ENCODE peak calls at places on chromosomes 3 and 15, in four cellular contexts. S is cardiac fibroblast, D is GM12878, Q is left lung. A is an unnamed sample.

GRCh38 chr15:51965691-51966090 is 5.9 kb downstream of the LEO1 start:
- DNase-seq in Q (no peak), S (no peak), D (no peak), A (no peak)

GRCh38 chr3:86976206-86976605 is 14.7 kb downstream of the VGLL3 start:
- DNase-seq in S (no peak), D (no peak), Q (no peak), A (no peak)

GRCh38 chr3:20683912-20684311 is 497.9 kb upstream of the SGO1 start:
- DNase-seq in Q (no peak), S (peak; percentile 77), D (no peak), A (peak; percentile 60)

GRCh38 chr3:124664804-124665203 is 65.4 kb upstream of the UMPS start:
- DNase-seq in S (no peak), D (no peak), Q (no peak), A (no peak)

GRCh38 chr3:67518196-67518595 is 136.2 kb downstream of the SUCLG2 start:
- DNase-seq in S (no peak), D (no peak), Q (no peak), A (no peak)

GRCh38 chr3:105899528-105899927 is 30.7 kb upstream of the CBLB start:
- DNase-seq in D (no peak), S (peak; percentile 72), Q (no peak), A (peak; percentile 64)

GRCh38 chr3:108861401-108861800 is 38.8 kb downstream of the TRAT1 start:
- DNase-seq in D (no peak), S (no peak), Q (no peak), A (no peak)

GRCh38 chr3:111924283-111924682 is 54.5 kb upstream of the ABHD10 start:
- DNase-seq in D (no peak), Q (no peak), S (peak; percentile 34), A (no peak)

GRCh38 chr3:197789309-197789708 is 1.7 kb upstream of the LRCH3 start:
- DNase-seq in D (no peak), Q (no peak), S (no peak), A (no peak)

GRCh38 chr15:68262514-68263356 is 14.8 kb upstream of the FEM1B start:
- DNase-seq in D (no peak), Q (no peak), S (no peak), A (no peak)

GRCh38 chr15:84387086-84387485 is 151.5 kb downstream of the GOLGA6L4 start:
- DNase-seq in D (no peak), S (no peak), Q (peak; percentile 17), A (no peak)

GRCh38 chr3:171407746-171408145 is 52.5 kb downstream of the TNIK start:
- DNase-seq in S (peak; percentile 42), Q (no peak), D (no peak), A (peak; percentile 78)

GRCh38 chr3:197186887-197187588 is 111.4 kb downstream of the DLG1 start:
- DNase-seq in D (peak; percentile 40), Q (no peak), S (peak; percentile 76), A (peak; percentile 82)

GRCh38 chr3:188404124-188404523 is 250.2 kb downstream of the LPP start:
- DNase-seq in Q (no peak), D (no peak), S (no peak), A (no peak)

GRCh38 chr3:27423463-27423862 is 54.3 kb upstream of the NEK10 start:
- DNase-seq in S (peak; percentile 41), Q (no peak), D (no peak), A (peak; percentile 83)

GRCh38 chr15:42734076-42734672 is 2.8 kb downstream of the CDAN1 start:
- DNase-seq in S (no peak), Q (peak; percentile 20), D (no peak), A (no peak)

GRCh38 chr3:43152649-43153048 is 46.8 kb upstream of the POMGNT2 start:
- DNase-seq in Q (no peak), S (peak; percentile 56), D (no peak), A (peak; percentile 16)

GRCh38 chr15:75112278-75112847 is 89.0 kb downstream of the PPCDC start:
- DNase-seq in S (peak; percentile 42), Q (no peak), D (no peak), A (no peak)

GRCh38 chr3:189766416-189766815 is 135.2 kb downstream of the TP63 start:
- DNase-seq in D (no peak), Q (no peak), S (no peak), A (peak; percentile 7)

GRCh38 chr3:169387751-169388696 is 275.5 kb downstream of the MECOM start:
- DNase-seq in D (no peak), S (peak; percentile 75), Q (peak; percentile 41), A (peak; percentile 4)

GRCh38 chr15:43974852-43975251 is 148.1 kb downstream of the WDR76 start:
- DNase-seq in Q (no peak), S (no peak), D (peak; percentile 57), A (no peak)

GRCh38 chr15:66748320-66748779 is 46.3 kb downstream of the SMAD6 start:
- DNase-seq in Q (peak; percentile 10), D (no peak), S (peak; percentile 64), A (peak; percentile 90)

GRCh38 chr3:120224249-120224648 is 60.8 kb downstream of the GPR156 start:
- DNase-seq in Q (no peak), S (no peak), D (no peak), A (no peak)

GRCh38 chr15:90075420-90076289 is 26.6 kb downstream of the IDH2 start:
- DNase-seq in S (no peak), D (no peak), Q (no peak), A (no peak)

GRCh38 chr3:183377307-183377959 is 51.0 kb downstream of the MCF2L2 start:
- DNase-seq in Q (no peak), S (no peak), D (no peak), A (no peak)

GRCh38 chr3:151265866-151266265 is 12.5 kb downstream of the P2RY14 start:
- DNase-seq in S (no peak), Q (peak; percentile 53), D (peak; percentile 69), A (no peak)

GRCh38 chr15:59353994-59354951 is 18.4 kb downstream of the MYO1E start:
- DNase-seq in Q (no peak), D (no peak), S (no peak), A (no peak)

GRCh38 chr3:188153498-188153948 is 434 bp upstream of the LPP start:
- DNase-seq in Q (peak; percentile 87), D (no peak), S (peak; percentile 96), A (peak; percentile 94)

GRCh38 chr3:148816427-148816826 is 11.2 kb upstream of the CPB1 start:
- DNase-seq in D (no peak), S (no peak), Q (no peak), A (no peak)

GRCh38 chr15:52419494-52419893 is 109.2 kb downstream of the MYO5A start:
- DNase-seq in D (no peak), Q (no peak), S (no peak), A (no peak)

DNA sequence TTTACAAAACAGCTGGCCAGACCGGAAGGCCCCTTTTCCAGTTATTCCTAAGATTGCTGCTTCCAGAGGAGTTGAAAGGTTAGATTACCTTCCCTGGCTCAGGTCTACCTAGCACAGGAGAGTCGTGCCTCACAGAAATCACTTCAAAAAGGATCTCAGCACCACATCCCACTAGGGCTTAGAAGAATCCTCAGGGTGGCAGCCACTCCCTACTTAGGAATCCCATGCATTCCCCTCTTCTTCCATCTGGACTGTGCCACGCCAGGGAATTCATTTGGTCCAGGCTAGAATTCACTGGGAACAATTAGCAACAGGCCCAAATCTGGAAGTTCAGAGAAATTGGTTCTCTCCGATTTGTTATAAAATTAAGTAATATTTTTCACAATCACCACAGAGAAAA is 226.4 kb upstream of the IL12A start:
- DNase-seq in S (no peak), D (no peak), Q (no peak), A (no peak)
- H3K4me3 ChIP-seq in S (no peak overlapping the region), D (no peak overlapping the region), Q (peak overlapping the region; percentile 60), A (no peak overlapping the region)

DNA sequence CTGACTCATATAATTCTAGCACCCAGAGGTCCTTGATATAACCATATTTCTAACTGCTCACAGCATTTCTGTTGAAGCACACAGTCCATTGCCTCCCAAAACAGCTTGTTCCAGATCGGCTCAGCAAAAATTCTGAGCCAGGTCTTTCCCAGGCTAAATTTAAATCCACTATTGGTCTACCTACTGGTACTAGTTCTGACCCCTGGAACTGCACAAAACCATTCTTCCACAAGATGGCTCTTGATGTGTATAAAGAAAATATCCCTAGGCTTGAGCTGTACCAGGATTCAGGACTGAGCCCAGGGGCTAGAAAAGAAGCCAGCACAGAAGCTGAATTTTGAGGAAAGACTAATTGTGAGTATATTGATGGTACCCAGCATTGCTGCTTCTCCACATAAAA is 75.4 kb upstream of the ABHD17C start:
- DNase-seq in Q (no peak), D (no peak), S (peak; percentile 72), A (peak; percentile 73)
- TF ChIP-seq CTCF in Q (no peak), D (no peak), S (no peak), A (peak; percentile 56)

GRCh38 chr15:48281674-48282073 is 49.6 kb upstream of the DUT start:
- DNase-seq in Q (no peak), D (no peak), S (no peak), A (no peak)

GRCh38 chr15:48283361-48284157 is 47.7 kb upstream of the DUT start:
- DNase-seq in D (no peak), Q (no peak), S (peak; percentile 20), A (peak; percentile 77)

GRCh38 chr15:48285329-48286214 is 45.7 kb upstream of the DUT start:
- DNase-seq in D (peak; percentile 38), S (peak; percentile 83), Q (no peak), A (peak; percentile 96)

GRCh38 chr15:48279608-48280007 is 51.6 kb upstream of the DUT start:
- DNase-seq in S (no peak), D (no peak), Q (no peak), A (no peak)

DNA sequence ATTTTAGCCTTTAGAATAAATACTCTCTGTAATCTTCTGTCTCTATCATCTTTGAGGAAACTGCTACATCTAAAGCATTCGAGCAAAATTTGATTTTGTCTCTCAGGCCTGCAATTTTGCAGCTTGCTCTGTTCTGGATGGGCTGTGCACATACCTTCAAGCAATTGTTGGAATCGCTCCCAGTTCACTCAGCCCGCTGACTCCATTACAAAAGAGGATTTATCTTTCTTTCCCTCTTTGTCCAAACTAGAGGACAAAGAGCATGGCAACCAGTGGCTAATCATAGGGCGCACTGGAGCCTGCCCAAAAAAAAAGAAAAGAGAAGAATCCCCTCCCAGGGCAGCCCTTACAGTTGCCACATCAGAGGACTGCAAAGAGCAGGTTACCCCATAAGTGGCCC is 49.0 kb upstream of the DUT start:
- DNase-seq in S (peak; percentile 28), D (no peak), Q (no peak), A (peak; percentile 66)
- H3K4me3 ChIP-seq in S (no peak overlapping the region), D (no peak overlapping the region), Q (no peak overlapping the region), A (no peak overlapping the region)

DNA sequence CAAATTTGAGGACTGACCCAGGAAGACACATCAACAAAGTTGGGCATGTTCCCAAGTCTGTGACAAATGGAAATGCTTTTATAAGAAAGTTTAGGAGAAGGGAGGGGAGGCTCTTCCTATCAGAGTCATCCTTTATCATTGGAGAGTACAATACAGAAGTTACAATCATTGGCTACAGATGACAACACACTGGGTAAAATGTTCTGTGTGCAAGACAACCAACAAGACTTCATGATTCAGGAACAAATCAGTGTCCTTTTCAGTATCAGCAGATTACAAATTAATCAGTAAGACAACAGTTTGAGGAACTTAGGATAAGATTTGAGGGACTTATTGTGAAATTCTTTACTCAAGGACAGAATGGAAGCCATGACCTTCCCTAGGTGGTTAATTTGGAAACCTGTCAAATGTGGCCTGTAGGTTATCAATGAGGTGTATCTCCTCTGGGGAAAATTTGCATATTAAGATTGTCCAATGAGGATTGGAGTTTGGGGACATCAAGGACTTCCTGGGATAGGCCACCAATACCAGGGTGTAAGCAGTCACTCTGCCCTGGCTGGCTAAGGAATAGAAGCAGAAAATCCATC is 274.4 kb upstream of the RORA start:
- DNase-seq in D (no peak), S (no peak), Q (no peak), A (no peak)
- TF ChIP-seq CTCF in D (no peak), S (no peak), Q (no peak), A (no peak)